ENCODE peak calls at places on chromosomes 13 and 19, in four cellular contexts. H, X, W and E are unnamed samples. For H3K36me3, the result is how much of the 10 kb centered on the place peaks cover.

GRCh38 chr13:19864339-19865309 is 1.2 kb upstream of the ZMYM5 start:
- DNase-seq in W (peak), H (peak), X (peak), E (peak)

GRCh38 chr19:55678121-55678671 is 3.2 kb downstream of the EPN1 start:
- DNase-seq in X (no peak), H (no peak), W (no peak), E (no peak)

GRCh38 chr19:15555759-15556633 is 47.7 kb downstream of the CYP4F22 start:
- DNase-seq in W (peak), X (peak), H (peak), E (peak)

GRCh38 chr19:36113895-36114762 is 546 bp downstream of the POLR2I start:
- DNase-seq in X (peak), W (peak), H (peak), E (peak)

GRCh38 chr19:38034153-38034835 is 127.3 kb downstream of the SIPA1L3 start:
- DNase-seq in H (no peak), W (no peak), X (peak), E (no peak)

GRCh38 chr13:26967119-26968038 is 204.2 kb downstream of the USP12 start:
- DNase-seq in W (no peak), X (peak), H (no peak), E (no peak)

GRCh38 chr13:44921478-44921877 is 67.8 kb downstream of the NUFIP1 start:
- DNase-seq in W (no peak), X (no peak), H (no peak), E (no peak)

GRCh38 chr19:48999481-49000325 is 6.0 kb downstream of the RUVBL2 start:
- DNase-seq in H (peak), X (peak), W (peak), E (peak)

GRCh38 chr19:10193666-10194499 is 870 bp downstream of the DNMT1 start:
- DNase-seq in X (peak), W (peak), H (no peak), E (peak)

GRCh38 chr13:41763772-41764171 is 197.1 kb downstream of the VWA8 start:
- DNase-seq in X (no peak), H (no peak), W (no peak), E (no peak)

GRCh38 chr19:38769635-38770211 is 3.6 kb downstream of the LGALS7 start:
- DNase-seq in W (peak), X (peak), H (no peak), E (peak)

GRCh38 chr19:16851031-16851712 is 22.0 kb downstream of the SIN3B start:
- DNase-seq in W (no peak), X (no peak), H (no peak), E (peak)

GRCh38 chr19:30450101-30450500 is 77.9 kb downstream of the ZNF536 start:
- DNase-seq in H (no peak), W (no peak), X (peak), E (peak)

GRCh38 chr19:11963566-11964355 is 1.1 kb upstream of the ZNF763 start:
- DNase-seq in H (peak), X (peak), W (peak), E (peak)

GRCh38 chr19:48470856-48471255 is 1.7 kb downstream of the CYTH2 start:
- DNase-seq in W (no peak), H (no peak), X (no peak), E (no peak)

GRCh38 chr13:80215368-80215767 is 125.6 kb downstream of the SPRY2 start:
- DNase-seq in H (no peak), X (peak), W (no peak), E (no peak)

GRCh38 chr19:29567366-29567915 is 38.6 kb upstream of the POP4 start:
- DNase-seq in W (no peak), X (no peak), H (no peak), E (no peak)

GRCh38 chr13:38045278-38046048 is 175.9 kb upstream of the TRPC4 start:
- DNase-seq in X (peak), H (peak), W (no peak), E (peak)

GRCh38 chr13:46654956-46655726 is 102.2 kb downstream of the LRCH1 start:
- DNase-seq in W (no peak), X (peak), H (no peak), E (no peak)

GRCh38 chr13:44368062-44368591 is 5.5 kb upstream of the SERP2 start:
- DNase-seq in W (no peak), H (no peak), X (peak), E (no peak)

GRCh38 chr19:10230904-10231623 is at the start of gene S1PR2:
- DNase-seq in H (peak), X (peak), W (peak), E (peak)

GRCh38 chr13:75813323-75813722 is 177.2 kb downstream of the LMO7 start:
- DNase-seq in X (no peak), W (no peak), H (no peak), E (no peak)

GRCh38 chr13:48790199-48790598 is 136.5 kb downstream of the CYSLTR2 start:
- DNase-seq in H (no peak), X (no peak), W (no peak), E (no peak)
- H3K4me3 ChIP-seq in H (no peak), X (no peak), W (no peak), E (no peak)

DNA sequence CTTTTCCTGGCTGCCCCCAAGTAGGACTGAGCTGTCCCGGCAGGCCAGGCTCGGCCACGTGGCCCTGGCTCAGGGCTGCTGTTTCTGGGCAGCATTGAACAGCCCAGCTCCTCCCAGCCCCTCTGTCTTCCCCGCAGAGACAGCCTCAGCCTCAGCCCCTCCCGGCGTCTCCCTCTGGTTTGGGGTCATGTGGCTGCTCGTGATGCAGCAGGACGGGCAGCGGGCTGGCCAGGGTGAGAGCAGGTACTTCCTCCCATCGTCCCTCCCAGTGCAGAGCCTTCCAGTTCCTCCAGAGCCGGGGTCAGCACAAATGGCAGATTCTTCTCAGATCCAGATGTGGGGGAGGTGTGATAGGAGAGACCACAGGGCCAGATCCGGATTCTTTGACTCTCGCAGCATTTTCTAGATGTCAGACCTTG is 114.6 kb downstream of the KDM4B start:
- DNase-seq in H (no peak), W (no peak), X (peak), E (peak)
- H3K36me3 ChIP-seq in H (half or more), W (under half), X (under half), E (under half)

DNA sequence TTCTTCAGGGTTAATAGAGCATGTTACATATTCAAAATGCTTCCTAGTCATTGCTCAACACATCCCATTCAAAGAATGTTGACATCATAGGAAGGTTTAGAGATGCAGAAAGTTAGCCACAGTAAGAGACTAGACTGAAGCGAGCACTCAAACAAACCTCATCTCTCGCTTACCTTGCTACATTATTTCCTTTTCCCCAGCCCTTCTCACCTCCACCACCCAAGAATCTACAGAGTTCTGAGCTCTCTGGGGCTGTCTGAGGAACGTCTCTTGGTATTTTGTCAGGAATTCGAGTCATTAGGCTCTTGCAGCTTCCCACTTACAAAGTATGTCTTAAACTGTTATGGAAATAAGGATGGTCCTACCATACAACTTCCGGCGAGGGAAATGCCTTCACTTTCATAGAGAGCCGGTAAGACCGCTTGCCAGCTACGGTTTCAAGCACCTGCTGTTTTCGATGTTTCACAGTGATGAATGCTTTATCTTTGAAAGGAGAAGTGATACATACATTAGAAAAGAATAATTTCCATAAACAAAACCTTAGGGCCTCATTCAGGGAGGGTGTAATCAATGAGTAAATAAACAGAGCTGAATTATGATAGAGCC is 65.1 kb downstream of the FLT1 start:
- DNase-seq in H (no peak), X (peak), W (no peak), E (peak)
- H3K4me3 ChIP-seq in H (no peak), X (no peak), W (no peak), E (no peak)

GRCh38 chr19:2057484-2058469 is 6.7 kb upstream of the MKNK2 start:
- DNase-seq in W (peak), X (no peak), H (no peak), E (no peak)

GRCh38 chr19:2058570-2059421 is 7.8 kb upstream of the MKNK2 start:
- DNase-seq in X (no peak), W (peak), H (no peak), E (no peak)

GRCh38 chr19:2061093-2061935 is 10.3 kb upstream of the MKNK2 start:
- DNase-seq in H (peak), W (peak), X (peak), E (peak)

GRCh38 chr19:2061936-2062729 is 11.1 kb upstream of the MKNK2 start:
- DNase-seq in H (no peak), X (no peak), W (peak), E (no peak)

DNA sequence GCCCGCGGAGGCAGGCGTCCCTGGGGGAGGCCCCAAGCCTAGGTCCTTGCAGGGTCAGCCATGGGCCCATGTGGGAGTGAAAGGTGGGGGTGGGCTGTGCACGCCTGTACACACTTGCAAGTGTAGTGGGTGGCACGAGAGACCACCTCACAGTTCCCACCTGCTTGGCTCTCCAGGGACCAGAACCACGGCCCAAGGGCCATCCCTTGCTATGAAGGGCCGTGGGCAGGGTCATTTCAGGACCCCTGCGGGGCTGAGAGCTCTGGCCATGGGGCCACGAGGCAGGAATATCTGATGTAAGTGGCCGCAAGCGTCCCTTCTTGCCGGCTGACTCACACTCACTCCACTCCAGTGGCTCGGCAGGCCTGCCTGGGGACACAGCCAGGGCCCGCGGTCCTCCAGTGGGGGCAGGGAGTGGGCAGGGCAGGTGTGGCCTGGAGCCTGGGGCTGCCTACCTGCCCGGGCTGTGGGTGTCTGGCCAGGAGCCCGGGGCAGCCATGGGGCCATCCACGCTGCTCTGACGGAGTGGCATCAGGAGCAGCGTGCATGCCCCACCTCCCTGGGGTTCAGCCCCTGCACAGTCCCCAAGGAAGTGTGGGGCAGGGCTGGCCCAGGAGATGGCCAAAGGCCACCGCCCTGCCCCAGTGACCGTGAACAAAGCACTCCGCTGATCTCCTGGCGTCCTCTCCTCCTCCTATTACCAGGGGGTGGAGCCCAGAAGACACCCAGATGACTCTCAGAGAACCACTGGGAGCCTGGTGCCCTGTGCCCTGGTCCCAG is 8.6 kb upstream of the MKNK2 start:
- DNase-seq in H (peak), X (peak), W (peak), E (no peak)
- H3K36me3 ChIP-seq in H (under half), X (under half), W (under half), E (under half)

GRCh38 chr19:8307400-8307964 is 676 bp downstream of the CD320 start:
- DNase-seq in W (peak), H (peak), X (no peak), E (peak)

GRCh38 chr19:8304841-8305621 is 3.1 kb downstream of the CD320 start:
- DNase-seq in H (peak), W (peak), X (no peak), E (peak)

GRCh38 chr19:8307965-8308866 is at the start of gene CD320:
- DNase-seq in X (peak), W (peak), H (peak), E (peak)

GRCh38 chr19:8305798-8306197 is 2.4 kb downstream of the CD320 start:
- DNase-seq in X (no peak), H (peak), W (peak), E (peak)

GRCh38 chr19:8306235-8307054 is 1.7 kb downstream of the CD320 start:
- DNase-seq in X (no peak), H (peak), W (no peak), E (peak)
- H3K4me3 ChIP-seq in X (no peak), H (no peak), W (no peak), E (no peak)

GRCh38 chr13:110472904-110473563 is 88.5 kb downstream of the RAB20 start:
- DNase-seq in W (no peak), X (no peak), H (no peak), E (no peak)
- H3K36me3 ChIP-seq in W (half or more), X (under half), H (under half), E (under half)

GRCh38 chr19:4063369-4064072 is 3.2 kb downstream of the ZBTB7A start:
- DNase-seq in X (no peak), W (peak), H (no peak), E (peak)
- H3K4me3 ChIP-seq in X (peak), W (peak), H (peak), E (peak)

DNA sequence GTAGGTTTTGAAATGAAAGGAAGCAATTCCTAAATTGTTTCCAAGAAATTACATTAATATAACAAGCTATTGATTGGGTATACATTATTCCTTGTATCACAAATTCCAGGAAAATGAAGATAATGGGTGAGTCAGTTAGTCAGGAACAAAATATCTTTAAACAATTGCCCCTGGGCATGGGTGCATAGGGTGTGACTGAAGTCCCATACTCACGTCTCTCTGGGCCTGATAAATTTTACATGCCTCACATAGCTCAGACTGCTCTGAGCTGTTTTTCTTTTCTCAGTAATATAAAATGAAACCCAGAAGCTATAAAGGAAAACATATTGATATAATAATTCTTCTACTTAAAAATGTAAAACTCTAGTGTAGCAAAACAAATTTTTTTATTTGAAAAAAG is 87.8 kb downstream of the FNDC3A start:
- DNase-seq in W (no peak), H (no peak), X (no peak), E (no peak)
- H3K36me3 ChIP-seq in W (under half), H (under half), X (under half), E (under half)

DNA sequence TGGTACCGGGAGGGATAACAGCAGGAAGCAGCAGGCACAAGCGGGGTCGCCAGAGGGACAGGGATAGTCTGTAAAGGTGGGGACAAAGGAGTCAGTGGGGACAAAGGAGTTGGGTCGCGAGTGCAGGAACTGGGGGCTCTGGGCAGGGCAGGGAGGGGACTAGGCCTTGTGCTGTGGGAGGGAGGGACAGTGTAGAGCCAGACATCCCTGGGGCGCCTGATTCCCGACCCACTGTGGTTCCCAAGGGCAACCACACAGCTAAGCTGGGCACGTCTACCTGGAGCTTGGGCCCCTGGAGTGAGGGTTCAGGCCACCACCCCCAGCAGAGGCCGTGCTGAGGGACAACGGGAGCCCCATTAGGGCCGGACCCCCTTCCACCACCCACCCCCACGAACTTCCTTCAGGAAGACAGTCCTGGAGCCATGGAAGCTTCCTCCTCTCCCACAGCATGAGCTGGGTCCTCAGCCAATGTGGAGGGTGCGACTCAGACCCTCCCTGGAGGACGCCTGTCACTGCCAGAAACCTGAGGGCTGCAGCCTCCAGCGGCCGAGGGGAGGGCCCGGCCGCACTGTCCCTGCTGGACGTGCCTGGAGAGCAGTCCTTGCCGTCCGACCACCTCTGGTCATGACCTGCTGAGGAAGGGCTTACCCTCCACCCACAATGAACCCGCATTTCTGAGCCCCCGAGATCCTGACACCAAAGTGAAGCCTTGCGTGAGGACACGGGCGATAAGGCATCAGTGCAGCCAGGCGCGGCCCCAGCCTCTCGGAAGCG is 77.9 kb downstream of the SPACA7 start:
- DNase-seq in X (no peak), H (no peak), W (peak), E (peak)
- H3K4me3 ChIP-seq in X (no peak), H (no peak), W (no peak), E (no peak)

GRCh38 chr19:19095691-19096090 is 31.9 kb downstream of the SLC25A42 start:
- DNase-seq in X (no peak), W (peak), H (no peak), E (peak)
- H3K36me3 ChIP-seq in X (under half), W (under half), H (under half), E (under half)